ENCODE peak calls at places on chromosomes 4 and X, in five cellular contexts. J, X, W, U and V are unnamed samples.

GRCh38 chr4:153521995-153522799 is 56.0 kb downstream of the TMEM131L start:
- DNase-seq in X (no peak), W (no peak), J (no peak), U (no peak), V (no peak)

GRCh38 chr4:169147217-169147616 is 123.5 kb downstream of the SH3RF1 start:
- DNase-seq in U (no peak), J (no peak), X (no peak), W (no peak), V (no peak)

GRCh38 chr4:150501983-150502382 is 80.0 kb upstream of the MAB21L2 start:
- DNase-seq in J (no peak), W (no peak), U (no peak), X (no peak), V (no peak)

GRCh38 chr4:164572877-164573279 is 181.1 kb upstream of the SMIM31 start:
- DNase-seq in W (no peak), U (no peak), J (no peak), X (no peak), V (no peak)

GRCh38 chr4:22874334-22874912 is 181.7 kb downstream of the GBA3 start:
- DNase-seq in X (no peak), W (peak; percentile 65), U (no peak), J (no peak), V (no peak)

GRCh38 chr4:48772568-48772967 is 7.5 kb downstream of the FRYL start:
- DNase-seq in J (no peak), W (no peak), X (no peak), U (no peak), V (no peak)

GRCh38 chr4:39756159-39756558 is 58.2 kb downstream of the UBE2K start:
- DNase-seq in J (no peak), W (no peak), U (no peak), X (no peak), V (no peak)

GRCh38 chr4:89915151-89915550 is 20.5 kb downstream of the MMRN1 start:
- DNase-seq in J (no peak), U (no peak), W (no peak), X (no peak), V (no peak)

GRCh38 chr4:145177511-145177905 is 2.9 kb downstream of the OTUD4 start:
- DNase-seq in W (no peak), J (peak; percentile 45), X (no peak), U (no peak), V (peak; percentile 11)

GRCh38 chr4:40349561-40350198 is 14.5 kb downstream of the CHRNA9 start:
- DNase-seq in J (no peak), W (no peak), X (no peak), U (no peak), V (no peak)

GRCh38 chrX:21946925-21947641 is 6.6 kb downstream of the SMS start:
- DNase-seq in J (no peak), X (no peak), U (no peak), W (no peak), V (no peak)

GRCh38 chr4:14018191-14018853 is 390.8 kb upstream of the BOD1L1 start:
- DNase-seq in J (no peak), U (no peak), W (no peak), X (no peak), V (no peak)

GRCh38 chr4:148444296-148445070 is 2.3 kb upstream of the NR3C2 start:
- DNase-seq in X (peak; percentile 6), W (peak; percentile 40), J (peak; percentile 29), U (peak; percentile 42), V (peak; percentile 26)

GRCh38 chr4:80560337-80560736 is 224.8 kb downstream of the CFAP299 start:
- DNase-seq in X (no peak), W (no peak), U (no peak), J (no peak), V (no peak)

GRCh38 chrX:3143043-3143799 is 102.0 kb downstream of the ARSF start:
- DNase-seq in J (no peak), W (no peak), X (no peak), U (no peak), V (no peak)

GRCh38 chr4:174935607-174936006 is 17.4 kb downstream of the ADAM29 start:
- DNase-seq in X (no peak), W (no peak), J (no peak), U (no peak), V (no peak)

GRCh38 chr4:8920289-8920965 is 48.8 kb upstream of the HMX1 start:
- DNase-seq in X (peak; percentile 2), J (no peak), U (no peak), W (no peak), V (no peak)

GRCh38 chrX:140360284-140360683 is 144.6 kb downstream of the SOX3 start:
- DNase-seq in W (no peak), J (no peak), X (no peak), U (no peak), V (peak; percentile 0)

GRCh38 chr4:105966046-105966445 is 70.8 kb downstream of the NPNT start:
- DNase-seq in J (no peak), U (no peak), W (no peak), X (no peak), V (no peak)

GRCh38 chrX:70253377-70254062 is 6.5 kb downstream of the P2RY4 start:
- DNase-seq in X (no peak), J (no peak), U (no peak), W (no peak), V (no peak)

GRCh38 chr4:7425171-7425570 is 9.6 kb downstream of the PSAPL1 start:
- DNase-seq in W (peak; percentile 2), J (no peak), X (no peak), U (peak; percentile 22), V (no peak)

GRCh38 chr4:140617494-140618060 is 48.8 kb upstream of the UCP1 start:
- DNase-seq in X (no peak), W (no peak), U (peak; percentile 59), J (no peak), V (no peak)

GRCh38 chrX:71095971-71096701 is 485 bp downstream of the FOXO4 start:
- DNase-seq in J (no peak), U (no peak), W (peak; percentile 11), X (peak; percentile 55), V (peak; percentile 89)

GRCh38 chr4:112234952-112235609 is 3.5 kb downstream of the AP1AR start:
- DNase-seq in X (peak; percentile 80), U (peak; percentile 74), J (peak; percentile 60), W (peak; percentile 76), V (peak; percentile 84)

GRCh38 chrX:108261541-108262218 is 170.1 kb downstream of the ATG4A start:
- DNase-seq in X (peak; percentile 29), U (no peak), J (no peak), W (no peak), V (no peak)

GRCh38 chrX:15274946-15275345 is 5.1 kb upstream of the ASB9 start:
- DNase-seq in X (no peak), U (no peak), W (no peak), J (no peak), V (no peak)

GRCh38 chr4:17013382-17014006 is 115.0 kb upstream of the LDB2 start:
- DNase-seq in W (no peak), X (no peak), J (no peak), U (no peak), V (no peak)

GRCh38 chr4:17018013-17018412 is 119.6 kb upstream of the LDB2 start:
- DNase-seq in W (no peak), X (no peak), U (no peak), J (no peak), V (no peak)
- TF ChIP-seq POLR2A in W (no peak), X (no peak), U (no peak), J (no peak), V (no peak)

GRCh38 chrX:1392376-1393130 is 640 bp upstream of the SLC25A6 start:
- DNase-seq in J (peak; percentile 69), W (peak; percentile 78), U (peak; percentile 65), X (peak; percentile 65), V (no peak)
- TF ChIP-seq POLR2A in J (peak; percentile 70), W (peak; percentile 50), U (no peak), X (no peak), V (peak; percentile 20)

DNA sequence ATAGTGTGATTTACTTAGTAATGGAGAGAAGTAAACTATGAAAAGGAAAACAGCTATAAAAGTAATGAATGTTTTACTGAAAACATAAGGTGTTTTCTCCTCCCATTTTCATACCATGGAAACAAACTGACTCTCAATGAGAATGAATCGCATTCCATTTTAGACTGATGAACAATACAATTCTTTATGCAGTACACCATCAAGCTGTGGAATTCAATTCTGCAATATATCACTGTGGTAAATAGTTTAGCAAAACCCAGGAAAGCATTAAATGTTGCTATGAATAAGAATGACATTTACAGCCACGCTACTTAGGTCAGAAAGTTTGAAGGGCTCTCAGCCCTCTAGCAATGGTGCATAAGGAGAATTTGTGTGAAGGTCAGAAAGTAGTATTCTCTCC is 7.4 kb downstream of the DCAF8L2 start:
- DNase-seq in W (no peak), J (no peak), U (no peak), X (no peak), V (no peak)
- TF ChIP-seq POLR2A in W (no peak), J (no peak), U (no peak), X (no peak), V (no peak)

GRCh38 chrX:48508400-48509244 is at the start of gene PORCN:
- DNase-seq in J (peak; percentile 76), X (peak; percentile 70), W (peak; percentile 88), U (peak; percentile 84), V (peak; percentile 75)
- TF ChIP-seq POLR2A in J (peak; percentile 53), X (peak; percentile 36), W (peak; percentile 65), U (no peak), V (peak; percentile 45)

GRCh38 chr4:128858875-128859696 is 49.6 kb downstream of the JADE1 start:
- DNase-seq in W (no peak), X (no peak), J (no peak), U (no peak), V (peak; percentile 18)
- TF ChIP-seq POLR2A in W (no peak), X (no peak), J (no peak), U (no peak), V (no peak)

DNA sequence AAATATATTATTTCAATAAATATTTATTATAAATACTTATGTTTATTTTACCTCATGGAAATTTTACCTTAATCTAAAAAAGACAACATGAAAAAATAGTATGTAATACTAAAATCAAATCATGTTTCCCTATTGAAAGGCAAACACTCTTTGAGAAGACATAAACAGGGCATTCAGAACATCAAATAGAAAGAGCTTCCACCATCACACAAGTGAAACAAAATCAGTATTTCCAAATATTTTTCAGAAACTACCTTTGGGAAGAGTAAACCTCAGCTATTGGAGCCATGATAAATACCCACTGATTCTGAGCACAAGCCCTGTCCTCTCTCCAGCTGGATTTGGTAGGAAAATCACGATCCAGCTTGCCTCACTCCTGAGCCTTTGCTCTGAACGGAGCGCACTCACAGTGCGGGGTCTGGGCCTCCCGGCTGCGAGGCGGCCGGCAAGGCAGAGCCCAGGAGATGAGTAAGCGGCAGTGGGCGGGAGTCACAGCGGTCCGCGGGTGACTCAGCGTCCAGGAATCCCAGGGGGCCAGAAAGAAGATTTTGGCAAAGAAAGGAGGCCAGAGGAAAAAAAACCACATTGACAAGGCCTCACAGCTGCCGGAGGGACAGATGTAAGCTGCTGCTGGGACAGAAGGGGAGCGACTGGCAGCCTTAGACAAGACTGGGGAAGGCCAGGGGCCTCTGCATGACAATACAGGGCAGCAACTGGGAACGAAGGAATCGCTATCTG is 14.7 kb upstream of the ANXA5 start:
- DNase-seq in W (peak; percentile 73), X (peak; percentile 28), U (peak; percentile 57), J (peak; percentile 77), V (peak; percentile 83)
- TF ChIP-seq POLR2A in W (peak; percentile 35), X (no peak), U (no peak), J (peak; percentile 44), V (no peak)